ENCODE peak calls at places on chromosomes 11 and 22, in four cellular contexts. F is K562, I is A549, L is HepG2. V is an unnamed sample.

GRCh38 chr11:12148882-12149281 is 38.5 kb downstream of the MICAL2 start:
- DNase-seq in I (no peak), F (no peak), L (peak; percentile 73), V (no peak)

GRCh38 chr11:5831196-5831829 is 10.4 kb downstream of the OR52E6 start:
- DNase-seq in I (no peak), L (no peak), F (no peak), V (peak; percentile 40)

GRCh38 chr11:13101836-13102574 is 92.9 kb downstream of the RASSF10 start:
- DNase-seq in L (no peak), I (no peak), F (no peak), V (no peak)

GRCh38 chr22:33477131-33478111 is 419.2 kb upstream of the SYN3 start:
- DNase-seq in F (no peak), L (no peak), I (no peak), V (no peak)

GRCh38 chr22:30046716-30047363 is 33.4 kb upstream of the HORMAD2 start:
- DNase-seq in F (no peak), I (no peak), L (no peak), V (no peak)

GRCh38 chr11:130804306-130805077 is 111.8 kb downstream of the SNX19 start:
- DNase-seq in L (no peak), F (no peak), I (no peak), V (no peak)

GRCh38 chr11:124611016-124611571 is at the start of gene PANX3:
- DNase-seq in L (no peak), F (no peak), I (no peak), V (no peak)

GRCh38 chr22:36467946-36468345 is 13.5 kb downstream of the TXN2 start:
- DNase-seq in I (peak; percentile 48), F (peak; percentile 23), L (no peak), V (no peak)

GRCh38 chr22:42994917-42995562 is 19.9 kb downstream of the PACSIN2 start:
- DNase-seq in I (peak; percentile 95), F (no peak), L (peak; percentile 98), V (no peak)

GRCh38 chr11:100831929-100832480 is 144.9 kb downstream of the ARHGAP42 start:
- DNase-seq in F (no peak), I (no peak), L (no peak), V (no peak)

GRCh38 chr11:30018443-30018842 is 1.6 kb upstream of the KCNA4 start:
- DNase-seq in F (no peak), L (no peak), I (no peak), V (no peak)

GRCh38 chr11:128359515-128359914 is 227.8 kb downstream of the ETS1 start:
- DNase-seq in F (no peak), L (no peak), I (no peak), V (no peak)

GRCh38 chr22:45470871-45471270 is 31.8 kb upstream of the FBLN1 start:
- DNase-seq in F (no peak), L (no peak), I (no peak), V (no peak)

GRCh38 chr11:62842171-62842717 is 2.9 kb upstream of the WDR74 start:
- DNase-seq in L (no peak), I (no peak), F (no peak), V (peak; percentile 53)

GRCh38 chr22:33917744-33918406 is 2.4 kb downstream of the LARGE1 start:
- DNase-seq in L (peak; percentile 36), F (no peak), I (peak; percentile 26), V (peak; percentile 15)

GRCh38 chr22:41762980-41763779 is 37.3 kb upstream of the CCDC134 start:
- DNase-seq in I (peak; percentile 48), L (peak; percentile 39), F (peak; percentile 35), V (peak; percentile 91)

GRCh38 chr11:112780351-112781043 is 180.7 kb upstream of the NCAM1 start:
- DNase-seq in I (no peak), L (no peak), F (no peak), V (no peak)

GRCh38 chr11:85884581-85885021 is 29.4 kb downstream of the CCDC83 start:
- DNase-seq in I (no peak), F (no peak), L (no peak), V (no peak)

GRCh38 chr11:118007040-118007439 is 20.8 kb downstream of the IL10RA start:
- DNase-seq in L (no peak), F (no peak), I (no peak), V (no peak)

GRCh38 chr22:37735054-37735453 is 38.2 kb downstream of the TRIOBP start:
- DNase-seq in L (peak; percentile 72), I (peak; percentile 67), F (peak; percentile 71), V (peak; percentile 73)

GRCh38 chr11:70167120-70167519 is 36.0 kb upstream of the FADD start:
- DNase-seq in I (no peak), F (no peak), L (no peak), V (no peak)

GRCh38 chr22:50308597-50308935 is 1.1 kb upstream of the PLXNB2 start:
- DNase-seq in F (peak; percentile 56), I (peak; percentile 50), L (peak; percentile 59), V (no peak)

GRCh38 chr11:17026487-17027082 is 12.4 kb upstream of the PLEKHA7 start:
- DNase-seq in F (no peak), I (no peak), L (no peak), V (no peak)

GRCh38 chr11:16226245-16226644 is 130.1 kb downstream of the SOX6 start:
- DNase-seq in L (peak; percentile 56), I (peak; percentile 84), F (no peak), V (no peak)

GRCh38 chr11:130070109-130070828 is 575 bp downstream of the APLP2 start:
- DNase-seq in F (peak; percentile 65), I (no peak), L (no peak), V (peak; percentile 43)

GRCh38 chr11:10305262-10305963 is 540 bp downstream of the ADM start:
- DNase-seq in I (peak; percentile 52), L (peak; percentile 33), F (no peak), V (peak; percentile 40)

GRCh38 chr11:103547691-103548090 is 438.5 kb downstream of the DYNC2H1 start:
- DNase-seq in F (no peak), L (no peak), I (no peak), V (no peak)

GRCh38 chr11:34926831-34927132 is 10.4 kb downstream of the PDHX start:
- DNase-seq in F (no peak), I (no peak), L (no peak), V (no peak)

GRCh38 chr11:34924714-34925113 is 8.3 kb downstream of the PDHX start:
- DNase-seq in L (no peak), I (no peak), F (no peak), V (no peak)

GRCh38 chr11:34928268-34928959 is 12.0 kb downstream of the PDHX start:
- DNase-seq in L (no peak), I (no peak), F (no peak), V (no peak)

GRCh38 chr11:34928960-34929680 is 12.7 kb downstream of the PDHX start:
- DNase-seq in F (no peak), L (no peak), I (no peak), V (no peak)

DNA sequence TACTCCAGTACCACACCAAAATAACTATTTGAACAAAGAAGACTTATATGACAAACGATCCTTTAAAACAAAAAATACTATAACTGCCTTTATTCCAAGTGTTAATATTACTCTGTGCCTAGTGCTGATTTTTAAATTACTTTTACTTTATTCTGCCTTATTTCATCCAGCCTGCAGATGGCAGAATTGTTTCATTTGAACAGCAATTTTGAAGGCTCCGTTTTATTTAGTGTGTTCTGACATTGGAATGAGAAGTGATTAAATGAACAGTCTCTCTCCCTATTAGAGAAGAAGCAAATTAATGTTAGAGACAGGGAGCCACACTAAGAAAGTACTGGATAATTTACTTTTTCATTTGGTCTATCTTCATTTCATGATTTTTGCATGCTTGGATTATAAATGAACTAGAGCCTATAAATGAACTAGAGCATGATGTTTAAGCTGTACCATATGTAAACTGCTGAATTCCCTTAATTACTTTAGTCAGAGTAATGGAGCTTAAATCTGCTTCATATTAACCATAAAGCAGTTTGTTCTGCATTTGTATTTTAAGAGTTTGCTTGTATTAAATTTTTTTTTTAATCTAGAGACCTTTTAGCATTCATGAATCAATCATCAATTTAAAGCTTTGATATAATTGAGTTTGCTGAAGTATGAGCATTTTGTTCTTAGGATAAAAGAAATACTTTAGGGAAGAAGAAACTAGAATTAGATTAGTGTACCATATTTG is 9.8 kb downstream of the PDHX start:
- DNase-seq in F (no peak), L (peak; percentile 47), I (peak; percentile 53), V (no peak)
- TF ChIP-seq HMGXB4 in F (no peak), L (no peak), I (no peak), V (no peak)

DNA sequence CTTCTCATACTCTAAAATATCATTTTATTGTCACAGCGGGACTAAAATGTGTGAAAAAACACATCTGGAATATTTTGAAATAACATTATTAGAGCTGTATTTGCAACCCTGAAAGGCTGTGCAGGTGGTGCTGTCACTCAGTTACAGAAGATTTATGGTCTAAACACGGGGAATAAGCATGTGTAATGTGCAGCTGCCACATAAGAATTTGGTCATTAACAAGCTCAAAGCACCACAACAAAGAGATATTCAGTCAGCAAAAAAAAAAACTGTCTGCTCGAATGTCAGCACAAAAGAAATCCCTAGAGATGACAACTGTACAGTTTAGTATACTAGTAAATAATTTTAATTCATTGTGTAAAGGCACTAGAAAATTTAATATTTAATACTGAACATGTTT is 31.3 kb downstream of the TMEM123 start:
- DNase-seq in L (no peak), I (no peak), F (no peak), V (no peak)
- TF ChIP-seq HMGXB4 in L (no peak), I (no peak), F (no peak), V (no peak)

GRCh38 chr22:17056807-17057206 is 28.0 kb upstream of the IL17RA start:
- DNase-seq in F (no peak), L (no peak), I (no peak), V (no peak)

GRCh38 chr22:17056058-17056457 is 28.7 kb upstream of the IL17RA start:
- DNase-seq in L (no peak), F (no peak), I (no peak), V (no peak)

GRCh38 chr22:17063372-17064106 is 21.3 kb upstream of the IL17RA start:
- DNase-seq in L (no peak), F (no peak), I (no peak), V (no peak)

GRCh38 chr22:17060126-17060525 is 24.7 kb upstream of the IL17RA start:
- DNase-seq in F (no peak), L (no peak), I (no peak), V (no peak)

DNA sequence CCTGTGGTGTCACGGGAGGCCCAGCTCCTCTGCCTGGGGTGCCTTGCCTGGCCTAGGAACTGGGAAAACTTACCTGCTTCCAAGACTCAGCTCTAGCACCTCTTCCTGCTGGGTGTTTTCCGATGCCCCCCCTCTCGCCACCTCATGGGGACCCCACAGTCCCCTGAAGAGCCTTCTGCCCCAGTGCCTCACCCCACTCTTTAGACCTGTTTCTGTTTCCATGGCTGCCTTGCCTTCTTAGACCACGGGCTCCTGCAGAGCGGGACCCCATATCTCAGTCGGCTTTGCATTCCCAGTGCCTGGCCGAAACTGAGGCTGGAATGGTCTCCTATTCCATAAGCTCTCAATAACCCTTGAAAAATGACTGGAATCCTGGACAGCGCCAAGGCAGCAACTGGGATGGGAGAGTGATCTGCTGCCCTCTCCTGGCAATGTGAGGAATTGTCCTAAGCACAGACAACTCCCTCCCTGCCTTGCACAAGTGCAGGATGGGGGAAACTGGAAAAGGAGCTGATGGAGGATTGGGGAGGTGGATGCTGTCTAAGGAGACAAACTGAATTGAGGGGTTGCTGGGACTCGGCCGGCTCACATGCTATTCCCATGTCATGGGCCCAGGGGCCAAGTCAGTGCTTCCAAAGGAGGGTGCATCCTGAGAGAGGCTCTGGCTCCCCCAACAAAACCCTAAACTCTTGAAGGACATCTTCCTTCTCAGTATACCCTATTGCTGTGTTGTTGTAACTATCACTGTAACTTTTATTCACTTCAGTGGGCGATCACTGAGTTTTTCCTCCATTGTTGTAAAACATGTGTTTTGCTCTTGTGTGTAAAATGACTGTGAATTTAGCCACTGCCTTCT is 26.6 kb upstream of the IL17RA start:
- DNase-seq in F (peak; percentile 81), I (peak; percentile 68), L (peak; percentile 57), V (peak; percentile 73)
- TF ChIP-seq HMGXB4 in F (no peak), I (no peak), L (no peak), V (no peak)

GRCh38 chr11:47387944-47388696 is 9.8 kb upstream of the SPI1 start:
- DNase-seq in F (no peak), L (no peak), I (no peak), V (no peak)
- TF ChIP-seq HMGXB4 in F (no peak), L (peak; percentile 21), I (no peak), V (no peak)

V was measured in WTC11.